ENCODE peak calls at places on chromosomes 11 and 22, in six cellular contexts. N is AG09309, I is endodermal cell, O is small intestine, L is psoas muscle, S is neural progenitor cell. V is an unnamed sample.

GRCh38 chr11:15889972-15890371 is 466.4 kb downstream of the SOX6 start:
- DNase-seq in N (peak), O (no peak), L (no peak), S (peak), I (no peak), V (no peak)

GRCh38 chr11:45022294-45023064 is 71.8 kb upstream of the TP53I11 start:
- DNase-seq in O (no peak), N (no peak), L (no peak), I (peak), S (no peak), V (no peak)

GRCh38 chr11:68214173-68215086 is 1.3 kb upstream of the KMT5B start:
- DNase-seq in I (peak), O (no peak), S (peak), N (no peak), L (peak), V (no peak)

GRCh38 chr11:9692696-9693095 is 28.8 kb downstream of the SWAP70 start:
- DNase-seq in L (no peak), N (no peak), S (no peak), O (peak), I (no peak), V (no peak)

GRCh38 chr11:106683435-106683834 is 334.8 kb downstream of the GUCY1A2 start:
- DNase-seq in L (no peak), N (no peak), S (peak), O (no peak), I (no peak), V (no peak)

GRCh38 chr11:6111635-6112034 is 4.2 kb downstream of the OR56B4 start:
- DNase-seq in I (no peak), L (no peak), N (no peak), S (no peak), O (no peak), V (no peak)

GRCh38 chr11:9574806-9575530 is 1.5 kb downstream of the WEE1 start:
- DNase-seq in O (peak), I (peak), L (no peak), S (peak), N (peak), V (no peak)

GRCh38 chr11:28257761-28258160 is 149.6 kb downstream of the METTL15 start:
- DNase-seq in L (no peak), S (no peak), I (no peak), O (no peak), N (no peak), V (no peak)

GRCh38 chr22:26534166-26534855 is 22.0 kb upstream of the TFIP11 start:
- DNase-seq in S (no peak), I (no peak), N (no peak), O (no peak), L (no peak), V (no peak)

GRCh38 chr11:13035711-13036110 is 26.6 kb downstream of the RASSF10 start:
- DNase-seq in L (no peak), O (no peak), I (no peak), N (no peak), S (no peak), V (no peak)

GRCh38 chr11:112253605-112254242 is 6.9 kb downstream of the PLET1 start:
- DNase-seq in I (no peak), S (no peak), N (no peak), O (no peak), L (no peak), V (no peak)

GRCh38 chr22:45537734-45538181 is 35.1 kb downstream of the FBLN1 start:
- DNase-seq in I (no peak), L (peak), O (no peak), S (no peak), N (peak), V (no peak)

GRCh38 chr11:66718320-66718971 is 10.6 kb downstream of the SPTBN2 start:
- DNase-seq in O (peak), S (no peak), I (peak), N (no peak), L (no peak), V (no peak)

GRCh38 chr22:43666511-43666910 is 145.6 kb downstream of the EFCAB6 start:
- DNase-seq in O (no peak), S (no peak), N (no peak), L (no peak), I (no peak), V (no peak)

GRCh38 chr11:59678118-59678812 is 9.4 kb upstream of the PATL1 start:
- DNase-seq in I (no peak), N (no peak), S (no peak), L (no peak), O (no peak), V (no peak)

GRCh38 chr11:13649619-13650018 is 18.8 kb upstream of the FAR1 start:
- DNase-seq in I (no peak), L (no peak), N (no peak), S (no peak), O (no peak), V (no peak)

GRCh38 chr11:67310246-67311050 is 7.1 kb downstream of the SSH3 start:
- DNase-seq in I (peak), S (no peak), L (no peak), O (no peak), N (no peak), V (no peak)

GRCh38 chr22:39356464-39356863 is 6.7 kb downstream of the SYNGR1 start:
- DNase-seq in L (no peak), N (no peak), S (no peak), I (no peak), O (no peak), V (no peak)

GRCh38 chr22:19446603-19447387 is 716 bp downstream of the C22orf39 start:
- DNase-seq in S (peak), N (no peak), I (peak), O (no peak), L (no peak), V (no peak)

GRCh38 chr11:64996710-64997380 is at the start of gene BATF2:
- DNase-seq in I (peak), S (peak), L (peak), O (peak), N (peak), V (no peak)
- H3K4me3 ChIP-seq in I (no peak), S (no peak), L (peak), O (peak), N (peak), V (no peak)

DNA sequence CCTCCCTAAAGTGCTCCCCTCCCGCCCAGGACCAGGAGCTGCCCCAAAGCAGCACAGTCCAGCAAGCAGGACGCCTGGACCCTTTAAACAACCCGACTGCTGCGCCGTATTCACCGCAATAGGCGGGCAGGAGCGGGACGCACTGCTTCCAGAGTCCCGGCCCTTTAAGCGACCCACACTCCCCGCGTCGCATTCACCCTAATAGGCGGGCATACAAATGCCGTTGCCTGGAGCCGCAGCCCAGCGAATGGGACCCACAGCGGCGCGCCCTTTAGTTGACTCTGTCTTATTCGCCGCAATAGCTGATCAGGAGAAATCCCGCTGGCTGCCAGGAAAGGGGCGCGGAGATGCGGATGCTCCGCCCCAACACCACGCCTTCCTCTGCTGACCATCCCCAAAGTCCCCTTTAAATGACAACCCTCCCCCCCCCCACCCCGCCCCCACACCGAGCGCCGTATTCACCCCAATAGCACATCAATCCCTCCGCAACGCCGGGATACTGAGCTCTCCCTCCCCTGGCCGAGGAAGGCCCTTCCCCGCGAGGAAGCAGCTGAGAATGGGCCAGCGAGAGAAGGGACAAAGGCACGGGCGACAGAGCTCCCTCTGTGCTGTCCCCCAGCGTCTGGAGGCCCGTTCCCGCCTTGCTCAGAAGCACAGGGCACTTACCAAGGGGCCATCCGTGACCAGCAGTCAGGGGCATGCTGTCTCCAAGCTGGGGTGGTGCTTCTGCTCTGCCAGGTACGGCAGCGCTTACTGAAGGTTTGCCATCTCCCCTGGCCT is 4.7 kb downstream of the OSBPL5 start:
- DNase-seq in I (peak), L (peak), S (peak), O (peak), N (peak), V (no peak)
- H3K4me3 ChIP-seq in I (peak), L (peak), S (peak), O (no peak), N (peak), V (no peak)

DNA sequence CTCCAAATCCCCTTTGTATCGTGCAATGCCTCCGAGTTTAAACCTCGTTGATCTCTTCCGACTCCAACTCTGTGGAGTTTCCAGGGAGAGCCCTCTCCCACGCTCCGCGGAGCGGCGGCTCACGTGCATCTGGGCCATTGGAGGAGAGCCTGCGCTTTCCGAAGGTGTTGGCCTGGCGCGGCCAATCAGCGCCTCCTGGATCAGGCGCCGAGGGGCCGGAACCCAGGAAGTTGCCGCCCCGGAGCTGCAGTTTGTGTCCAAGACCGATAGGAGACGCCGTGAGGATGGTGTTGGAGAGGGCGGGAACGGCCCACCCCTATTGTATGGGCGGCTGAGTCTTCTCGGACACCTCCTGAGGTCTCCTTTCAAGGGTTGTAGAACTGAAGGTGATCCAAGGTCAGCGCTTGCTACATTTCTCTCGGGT is 1.6 kb downstream of the ADAMTS15 start:
- DNase-seq in O (no peak), N (no peak), I (peak), L (peak), S (peak), V (no peak)
- H3K4me3 ChIP-seq in O (no peak), N (no peak), I (peak), L (peak), S (peak), V (no peak)

GRCh38 chr11:119421941-119422504 is 949 bp downstream of the THY1 start:
- DNase-seq in L (no peak), N (no peak), O (no peak), S (peak), I (peak), V (no peak)
- H3K4me3 ChIP-seq in L (peak), N (peak), O (no peak), S (peak), I (peak), V (peak)

DNA sequence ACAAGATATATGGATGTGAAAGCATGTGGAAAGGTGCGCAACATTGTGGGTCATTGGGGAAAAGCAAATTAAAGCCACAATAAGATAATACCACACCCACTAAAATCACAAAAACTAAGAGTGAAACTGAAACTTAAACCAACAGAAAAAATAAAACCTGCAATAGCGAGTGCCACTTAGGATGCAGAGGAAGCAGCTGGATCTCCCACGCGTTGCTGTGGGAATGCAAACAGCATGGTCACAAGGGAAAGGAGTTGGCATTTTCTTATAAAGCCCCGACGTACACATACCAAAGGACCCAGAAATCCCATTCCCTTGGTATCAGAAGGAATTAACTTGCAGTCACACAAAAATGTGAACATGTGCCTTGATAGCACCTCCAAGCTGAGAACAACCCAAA is 712.0 kb downstream of the TBC1D22A start:
- DNase-seq in N (no peak), L (no peak), S (no peak), O (peak), I (no peak), V (no peak)
- H3K4me3 ChIP-seq in N (no peak), L (no peak), S (no peak), O (no peak), I (no peak), V (no peak)

DNA sequence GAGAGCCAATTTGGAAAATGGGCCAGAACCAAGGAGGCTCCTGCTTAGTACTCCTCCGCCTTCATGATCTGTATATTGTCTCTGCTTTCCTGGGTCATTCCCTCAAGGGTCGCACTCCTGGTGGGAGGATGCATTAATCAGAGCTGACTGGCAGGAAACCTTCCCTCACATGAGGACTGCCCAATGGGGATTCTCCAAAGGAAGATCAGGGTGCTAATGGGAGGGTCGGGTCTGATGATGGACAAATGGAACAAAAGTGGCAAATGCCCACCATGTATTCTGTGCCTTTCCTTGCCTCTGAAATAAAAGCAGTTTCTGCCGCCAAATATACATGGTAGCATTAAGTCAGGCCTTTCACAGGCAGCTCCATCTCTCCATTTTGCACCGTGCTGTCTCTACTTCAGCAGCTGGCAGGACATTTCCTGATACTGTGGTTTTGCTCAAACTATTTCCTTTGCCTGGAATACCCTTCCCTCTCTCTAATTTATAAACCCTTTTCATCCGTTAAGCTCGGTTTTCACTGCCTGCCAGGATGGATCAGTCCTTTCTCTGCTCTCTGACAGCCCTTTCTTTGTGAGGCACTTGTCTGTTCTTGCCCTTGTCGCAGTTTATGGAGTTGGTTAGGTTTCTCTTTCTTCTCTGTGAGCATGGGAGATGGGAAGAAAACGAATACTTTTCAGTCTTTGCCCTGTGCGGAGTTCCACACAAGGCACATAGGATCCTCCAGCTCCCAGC is 13.5 kb downstream of the SREBF2 start:
- DNase-seq in L (no peak), N (no peak), O (no peak), S (no peak), I (peak), V (no peak)
- H3K4me3 ChIP-seq in L (no peak), N (no peak), O (no peak), S (no peak), I (peak), V (no peak)

GRCh38 chr11:65077466-65077865 is 6.4 kb downstream of the CDCA5 start:
- DNase-seq in O (no peak), I (no peak), S (no peak), L (no peak), N (no peak), V (no peak)
- H3K4me3 ChIP-seq in O (no peak), I (no peak), S (no peak), L (no peak), N (no peak), V (no peak)

V was measured in Jurkat, Clone E6-1.